ENCODE peak calls at places on chromosomes 11 and 22, in eight cellular contexts. One of them, this sample, is unnamed.

GRCh38 chr11:66570117-66570825 is 1.9 kb upstream of the CTSF start:
- DNase-seq in cardiac muscle cell: no peak
- DNase-seq in activated CD4-positive, alpha-beta memory T cell treated with anti-CD3 and anti-CD28 coated beads for 36 hours: no peak
- DNase-seq in left ventricle myocardium inferior: no peak
- DNase-seq in NCI-H1436: no peak
- DNase-seq in T-helper 22 cell: no peak
- DNase-seq in IMR-90: no peak
- DNase-seq in anterior cingulate cortex: no peak
- DNase-seq in this sample: no peak

GRCh38 chr22:46287873-46288751 is 8.6 kb upstream of the GTSE1 start:
- DNase-seq in IMR-90: no peak
- DNase-seq in anterior cingulate cortex: no peak
- DNase-seq in left ventricle myocardium inferior: peak
- DNase-seq in activated CD4-positive, alpha-beta memory T cell treated with anti-CD3 and anti-CD28 coated beads for 36 hours: peak
- DNase-seq in T-helper 22 cell: no peak
- DNase-seq in cardiac muscle cell: no peak
- DNase-seq in NCI-H1436: no peak
- DNase-seq in this sample: no peak

GRCh38 chr11:105181100-105181499 is 41.5 kb upstream of the CARD18 start:
- DNase-seq in left ventricle myocardium inferior: no peak
- DNase-seq in NCI-H1436: no peak
- DNase-seq in anterior cingulate cortex: no peak
- DNase-seq in T-helper 22 cell: no peak
- DNase-seq in IMR-90: peak
- DNase-seq in activated CD4-positive, alpha-beta memory T cell treated with anti-CD3 and anti-CD28 coated beads for 36 hours: no peak
- DNase-seq in cardiac muscle cell: peak
- DNase-seq in this sample: peak

GRCh38 chr11:1335811-1336761 is 26.7 kb upstream of the TOLLIP start:
- DNase-seq in left ventricle myocardium inferior: peak
- DNase-seq in T-helper 22 cell: peak
- DNase-seq in IMR-90: peak
- DNase-seq in anterior cingulate cortex: peak
- DNase-seq in NCI-H1436: peak
- DNase-seq in activated CD4-positive, alpha-beta memory T cell treated with anti-CD3 and anti-CD28 coated beads for 36 hours: peak
- DNase-seq in cardiac muscle cell: peak
- DNase-seq in this sample: peak

GRCh38 chr11:74417379-74417804 is 19.2 kb upstream of the PGM2L1 start:
- DNase-seq in anterior cingulate cortex: no peak
- DNase-seq in left ventricle myocardium inferior: no peak
- DNase-seq in IMR-90: peak
- DNase-seq in activated CD4-positive, alpha-beta memory T cell treated with anti-CD3 and anti-CD28 coated beads for 36 hours: no peak
- DNase-seq in cardiac muscle cell: no peak
- DNase-seq in NCI-H1436: no peak
- DNase-seq in T-helper 22 cell: peak
- DNase-seq in this sample: no peak

GRCh38 chr22:21841422-21841821 is 26.0 kb downstream of the MAPK1 start:
- DNase-seq in cardiac muscle cell: no peak
- DNase-seq in IMR-90: no peak
- DNase-seq in NCI-H1436: no peak
- DNase-seq in T-helper 22 cell: no peak
- DNase-seq in anterior cingulate cortex: no peak
- DNase-seq in left ventricle myocardium inferior: no peak
- DNase-seq in activated CD4-positive, alpha-beta memory T cell treated with anti-CD3 and anti-CD28 coated beads for 36 hours: no peak
- DNase-seq in this sample: no peak

GRCh38 chr22:21790359-21790758 is 54.8 kb upstream of the YPEL1 start:
- DNase-seq in IMR-90: no peak
- DNase-seq in activated CD4-positive, alpha-beta memory T cell treated with anti-CD3 and anti-CD28 coated beads for 36 hours: no peak
- DNase-seq in anterior cingulate cortex: no peak
- DNase-seq in NCI-H1436: no peak
- DNase-seq in cardiac muscle cell: no peak
- DNase-seq in left ventricle myocardium inferior: no peak
- DNase-seq in T-helper 22 cell: no peak
- DNase-seq in this sample: no peak

GRCh38 chr11:10875430-10876021 is 17.7 kb upstream of the ZBED5 start:
- DNase-seq in left ventricle myocardium inferior: no peak
- DNase-seq in cardiac muscle cell: no peak
- DNase-seq in NCI-H1436: no peak
- DNase-seq in T-helper 22 cell: no peak
- DNase-seq in anterior cingulate cortex: no peak
- DNase-seq in activated CD4-positive, alpha-beta memory T cell treated with anti-CD3 and anti-CD28 coated beads for 36 hours: no peak
- DNase-seq in IMR-90: no peak
- DNase-seq in this sample: no peak

GRCh38 chr11:68976563-68976962 is 4.2 kb downstream of the MRGPRD start:
- DNase-seq in cardiac muscle cell: no peak
- DNase-seq in activated CD4-positive, alpha-beta memory T cell treated with anti-CD3 and anti-CD28 coated beads for 36 hours: peak
- DNase-seq in IMR-90: peak
- DNase-seq in anterior cingulate cortex: no peak
- DNase-seq in NCI-H1436: no peak
- DNase-seq in T-helper 22 cell: no peak
- DNase-seq in left ventricle myocardium inferior: no peak
- DNase-seq in this sample: no peak

GRCh38 chr11:93536346-93536871 is 6.8 kb downstream of the SMCO4 start:
- DNase-seq in IMR-90: no peak
- DNase-seq in activated CD4-positive, alpha-beta memory T cell treated with anti-CD3 and anti-CD28 coated beads for 36 hours: no peak
- DNase-seq in left ventricle myocardium inferior: peak
- DNase-seq in T-helper 22 cell: no peak
- DNase-seq in cardiac muscle cell: no peak
- DNase-seq in anterior cingulate cortex: no peak
- DNase-seq in NCI-H1436: no peak
- DNase-seq in this sample: no peak

GRCh38 chr22:40498454-40499186 is 128.2 kb downstream of the SGSM3 start:
- DNase-seq in activated CD4-positive, alpha-beta memory T cell treated with anti-CD3 and anti-CD28 coated beads for 36 hours: no peak
- DNase-seq in left ventricle myocardium inferior: no peak
- DNase-seq in IMR-90: peak
- DNase-seq in anterior cingulate cortex: no peak
- DNase-seq in cardiac muscle cell: peak
- DNase-seq in NCI-H1436: no peak
- DNase-seq in T-helper 22 cell: no peak
- DNase-seq in this sample: peak

GRCh38 chr11:30984442-30984816 is 385.1 kb downstream of the DCDC1 start:
- DNase-seq in left ventricle myocardium inferior: no peak
- DNase-seq in IMR-90: peak
- DNase-seq in anterior cingulate cortex: no peak
- DNase-seq in NCI-H1436: no peak
- DNase-seq in T-helper 22 cell: no peak
- DNase-seq in cardiac muscle cell: peak
- DNase-seq in activated CD4-positive, alpha-beta memory T cell treated with anti-CD3 and anti-CD28 coated beads for 36 hours: no peak
- DNase-seq in this sample: no peak

GRCh38 chr11:62033191-62034044 is 66.0 kb upstream of the FTH1 start:
- DNase-seq in NCI-H1436: no peak
- DNase-seq in T-helper 22 cell: no peak
- DNase-seq in anterior cingulate cortex: no peak
- DNase-seq in left ventricle myocardium inferior: no peak
- DNase-seq in activated CD4-positive, alpha-beta memory T cell treated with anti-CD3 and anti-CD28 coated beads for 36 hours: peak
- DNase-seq in IMR-90: no peak
- DNase-seq in cardiac muscle cell: no peak
- DNase-seq in this sample: peak

GRCh38 chr11:14386081-14386480 is 27.1 kb upstream of the RRAS2 start:
- DNase-seq in T-helper 22 cell: no peak
- DNase-seq in cardiac muscle cell: no peak
- DNase-seq in NCI-H1436: no peak
- DNase-seq in activated CD4-positive, alpha-beta memory T cell treated with anti-CD3 and anti-CD28 coated beads for 36 hours: no peak
- DNase-seq in anterior cingulate cortex: no peak
- DNase-seq in left ventricle myocardium inferior: no peak
- DNase-seq in IMR-90: no peak
- DNase-seq in this sample: peak

GRCh38 chr11:31959711-31960110 is 131.2 kb upstream of the RCN1 start:
- DNase-seq in cardiac muscle cell: no peak
- DNase-seq in T-helper 22 cell: no peak
- DNase-seq in NCI-H1436: no peak
- DNase-seq in activated CD4-positive, alpha-beta memory T cell treated with anti-CD3 and anti-CD28 coated beads for 36 hours: no peak
- DNase-seq in anterior cingulate cortex: no peak
- DNase-seq in left ventricle myocardium inferior: no peak
- DNase-seq in IMR-90: peak
- DNase-seq in this sample: peak

GRCh38 chr11:15988693-15989231 is 367.6 kb downstream of the SOX6 start:
- DNase-seq in cardiac muscle cell: peak
- DNase-seq in T-helper 22 cell: no peak
- DNase-seq in anterior cingulate cortex: no peak
- DNase-seq in IMR-90: no peak
- DNase-seq in activated CD4-positive, alpha-beta memory T cell treated with anti-CD3 and anti-CD28 coated beads for 36 hours: no peak
- DNase-seq in NCI-H1436: no peak
- DNase-seq in left ventricle myocardium inferior: no peak
- DNase-seq in this sample: no peak

GRCh38 chr11:19906126-19906525 is 193.5 kb downstream of the NAV2 start:
- DNase-seq in T-helper 22 cell: no peak
- DNase-seq in activated CD4-positive, alpha-beta memory T cell treated with anti-CD3 and anti-CD28 coated beads for 36 hours: no peak
- DNase-seq in left ventricle myocardium inferior: no peak
- DNase-seq in anterior cingulate cortex: no peak
- DNase-seq in cardiac muscle cell: no peak
- DNase-seq in IMR-90: no peak
- DNase-seq in NCI-H1436: no peak
- DNase-seq in this sample: no peak

GRCh38 chr22:32255726-32256125 is 579 bp upstream of the SLC5A4 start:
- DNase-seq in NCI-H1436: no peak
- DNase-seq in activated CD4-positive, alpha-beta memory T cell treated with anti-CD3 and anti-CD28 coated beads for 36 hours: no peak
- DNase-seq in T-helper 22 cell: no peak
- DNase-seq in IMR-90: no peak
- DNase-seq in left ventricle myocardium inferior: no peak
- DNase-seq in anterior cingulate cortex: no peak
- DNase-seq in cardiac muscle cell: no peak
- DNase-seq in this sample: no peak

GRCh38 chr11:79235696-79236095 is 205.1 kb downstream of the TENM4 start:
- DNase-seq in T-helper 22 cell: no peak
- DNase-seq in cardiac muscle cell: no peak
- DNase-seq in NCI-H1436: no peak
- DNase-seq in anterior cingulate cortex: no peak
- DNase-seq in IMR-90: no peak
- DNase-seq in left ventricle myocardium inferior: no peak
- DNase-seq in activated CD4-positive, alpha-beta memory T cell treated with anti-CD3 and anti-CD28 coated beads for 36 hours: no peak
- DNase-seq in this sample: no peak

GRCh38 chr11:107818491-107818890 is 40.1 kb downstream of the SLC35F2 start:
- DNase-seq in T-helper 22 cell: no peak
- DNase-seq in cardiac muscle cell: no peak
- DNase-seq in left ventricle myocardium inferior: no peak
- DNase-seq in IMR-90: no peak
- DNase-seq in NCI-H1436: no peak
- DNase-seq in anterior cingulate cortex: no peak
- DNase-seq in activated CD4-positive, alpha-beta memory T cell treated with anti-CD3 and anti-CD28 coated beads for 36 hours: no peak
- DNase-seq in this sample: no peak

GRCh38 chr11:26297179-26297970 is 34.6 kb upstream of the ANO3 start:
- DNase-seq in cardiac muscle cell: peak
- DNase-seq in anterior cingulate cortex: no peak
- DNase-seq in NCI-H1436: peak
- DNase-seq in activated CD4-positive, alpha-beta memory T cell treated with anti-CD3 and anti-CD28 coated beads for 36 hours: no peak
- DNase-seq in IMR-90: peak
- DNase-seq in T-helper 22 cell: no peak
- DNase-seq in left ventricle myocardium inferior: no peak
- DNase-seq in this sample: peak

GRCh38 chr11:61007383-61007970 is 36.0 kb downstream of the CD6 start:
- DNase-seq in activated CD4-positive, alpha-beta memory T cell treated with anti-CD3 and anti-CD28 coated beads for 36 hours: no peak
- DNase-seq in IMR-90: no peak
- DNase-seq in NCI-H1436: no peak
- DNase-seq in left ventricle myocardium inferior: no peak
- DNase-seq in anterior cingulate cortex: no peak
- DNase-seq in cardiac muscle cell: no peak
- DNase-seq in T-helper 22 cell: no peak
- DNase-seq in this sample: no peak

GRCh38 chr22:20833225-20833665 is 25.4 kb downstream of the PI4KA start:
- DNase-seq in anterior cingulate cortex: no peak
- DNase-seq in left ventricle myocardium inferior: no peak
- DNase-seq in IMR-90: no peak
- DNase-seq in activated CD4-positive, alpha-beta memory T cell treated with anti-CD3 and anti-CD28 coated beads for 36 hours: no peak
- DNase-seq in cardiac muscle cell: no peak
- DNase-seq in NCI-H1436: no peak
- DNase-seq in T-helper 22 cell: no peak
- DNase-seq in this sample: no peak

This sample was measured in MG63.